ENCODE peak calls at places on chromosomes 6 and 20, in six cellular contexts. One of them, this sample, is unnamed.

GRCh38 chr6:84549912-84550311 is 214.5 kb downstream of the TBX18 start:
- DNase-seq in BJ: no peak
- DNase-seq in heart right ventricle: no peak
- DNase-seq in GM20000: no peak
- DNase-seq in A549: no peak
- DNase-seq in nephron progenitor cell: no peak
- DNase-seq in this sample: no peak

GRCh38 chr6:39225946-39226437 is 3.3 kb downstream of the KCNK5 start:
- DNase-seq in BJ: no peak
- DNase-seq in GM20000: peak
- DNase-seq in A549: no peak
- DNase-seq in heart right ventricle: no peak
- DNase-seq in nephron progenitor cell: no peak
- DNase-seq in this sample: no peak

GRCh38 chr6:126069457-126069856 is 83.1 kb downstream of the TRMT11 start:
- DNase-seq in A549: no peak
- DNase-seq in heart right ventricle: peak
- DNase-seq in nephron progenitor cell: no peak
- DNase-seq in GM20000: no peak
- DNase-seq in BJ: no peak
- DNase-seq in this sample: no peak

GRCh38 chr6:958531-958930 is 265.6 kb upstream of the EXOC2 start:
- DNase-seq in heart right ventricle: no peak
- DNase-seq in A549: peak
- DNase-seq in BJ: peak
- DNase-seq in GM20000: no peak
- DNase-seq in nephron progenitor cell: no peak
- DNase-seq in this sample: no peak

GRCh38 chr6:32126880-32127279 is 1.2 kb downstream of the ATF6B start:
- DNase-seq in heart right ventricle: no peak
- DNase-seq in GM20000: no peak
- DNase-seq in nephron progenitor cell: no peak
- DNase-seq in BJ: no peak
- DNase-seq in A549: no peak
- DNase-seq in this sample: no peak

GRCh38 chr6:153063936-153064335 is 61.4 kb upstream of the MTRF1L start:
- DNase-seq in BJ: no peak
- DNase-seq in A549: no peak
- DNase-seq in heart right ventricle: no peak
- DNase-seq in nephron progenitor cell: no peak
- DNase-seq in GM20000: no peak
- DNase-seq in this sample: no peak

GRCh38 chr6:83592770-83593394 is 80.5 kb downstream of the PRSS35 start:
- DNase-seq in heart right ventricle: no peak
- DNase-seq in nephron progenitor cell: no peak
- DNase-seq in A549: peak
- DNase-seq in GM20000: peak
- DNase-seq in BJ: no peak
- DNase-seq in this sample: no peak

GRCh38 chr6:2037230-2037926 is 208.0 kb downstream of the GMDS start:
- DNase-seq in GM20000: no peak
- DNase-seq in BJ: no peak
- DNase-seq in A549: peak
- DNase-seq in heart right ventricle: no peak
- DNase-seq in nephron progenitor cell: no peak
- DNase-seq in this sample: no peak

GRCh38 chr20:57746201-57746600 is 36.4 kb upstream of the PMEPA1 start:
- DNase-seq in nephron progenitor cell: no peak
- DNase-seq in GM20000: no peak
- DNase-seq in BJ: no peak
- DNase-seq in heart right ventricle: no peak
- DNase-seq in A549: no peak
- DNase-seq in this sample: no peak

GRCh38 chr6:105894556-105894955 is 191.6 kb upstream of the PRDM1 start:
- DNase-seq in GM20000: no peak
- DNase-seq in heart right ventricle: no peak
- DNase-seq in BJ: no peak
- DNase-seq in A549: no peak
- DNase-seq in nephron progenitor cell: no peak
- DNase-seq in this sample: no peak

GRCh38 chr6:135922746-135923145 is 71.2 kb downstream of the PDE7B start:
- DNase-seq in GM20000: no peak
- DNase-seq in nephron progenitor cell: no peak
- DNase-seq in heart right ventricle: peak
- DNase-seq in A549: no peak
- DNase-seq in BJ: peak
- DNase-seq in this sample: no peak

GRCh38 chr6:84227044-84227433 is 404 bp downstream of the CEP162 start:
- DNase-seq in A549: no peak
- DNase-seq in GM20000: no peak
- DNase-seq in BJ: no peak
- DNase-seq in heart right ventricle: no peak
- DNase-seq in nephron progenitor cell: peak
- DNase-seq in this sample: no peak

DNA sequence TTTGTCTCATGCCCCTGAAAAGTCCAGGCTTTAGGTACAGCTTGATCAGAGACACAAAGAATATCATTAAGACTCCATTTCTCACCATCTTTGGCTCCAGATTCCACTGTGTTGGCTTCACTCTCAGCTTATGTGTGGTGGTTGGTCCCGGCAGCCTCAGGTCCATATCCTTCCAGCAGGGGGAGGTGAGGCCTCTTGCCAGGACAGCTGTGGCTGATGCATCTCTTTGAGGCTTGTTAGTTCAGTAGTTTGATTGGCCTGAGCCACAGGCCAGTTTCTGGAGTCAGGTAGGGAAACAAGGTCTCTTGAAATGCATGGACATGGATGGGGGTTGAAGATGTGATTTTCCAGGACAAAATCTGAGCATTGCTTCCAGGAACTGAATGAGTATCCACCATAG is 62.4 kb downstream of the JAG1 start:
- DNase-seq in nephron progenitor cell: peak
- DNase-seq in GM20000: peak
- DNase-seq in heart right ventricle: peak
- DNase-seq in A549: peak
- DNase-seq in BJ: no peak
- DNase-seq in this sample: no peak
- TF ChIP-seq CTCF in nephron progenitor cell: peak
- TF ChIP-seq CTCF in GM20000: no peak
- TF ChIP-seq CTCF in heart right ventricle: peak
- TF ChIP-seq CTCF in A549: peak
- TF ChIP-seq CTCF in BJ: peak
- TF ChIP-seq CTCF in this sample: peak

DNA sequence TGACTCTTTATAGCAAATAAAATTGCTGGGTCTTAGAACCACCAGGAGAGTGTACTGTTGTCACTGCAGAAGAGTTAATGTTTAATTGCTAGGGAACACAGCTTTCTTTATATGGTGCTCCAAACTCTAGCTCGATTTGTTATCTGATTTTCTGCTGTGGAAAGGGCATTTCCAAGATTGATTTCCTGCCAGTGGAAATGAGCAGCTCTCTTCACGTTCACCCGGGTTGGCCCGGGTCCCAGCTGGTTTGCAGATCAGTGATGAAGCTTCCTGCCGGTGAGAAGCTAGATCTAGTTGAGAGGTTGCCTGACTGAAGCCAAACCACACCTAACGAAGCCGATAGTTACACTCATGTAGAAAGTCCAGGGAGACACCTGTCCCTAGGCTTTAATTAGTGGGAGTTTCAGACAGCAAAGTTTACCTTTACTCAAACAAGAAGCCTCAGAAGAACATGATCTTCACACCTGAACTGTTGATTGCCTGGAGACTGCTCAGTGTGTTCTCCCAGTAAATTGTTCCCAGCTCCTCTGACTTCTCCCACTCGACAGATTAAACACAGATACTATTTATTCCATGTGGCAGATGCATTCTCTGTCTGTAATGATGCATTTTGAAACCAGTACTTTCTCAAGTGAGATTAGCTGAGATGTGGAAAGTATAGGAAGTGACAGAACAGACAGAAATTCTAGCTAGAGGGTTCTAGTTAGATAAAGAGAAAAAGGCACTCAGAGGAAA is 27.8 kb downstream of the PAQR8 start:
- DNase-seq in GM20000: peak
- DNase-seq in heart right ventricle: peak
- DNase-seq in BJ: no peak
- DNase-seq in nephron progenitor cell: no peak
- DNase-seq in A549: peak
- DNase-seq in this sample: no peak
- TF ChIP-seq CTCF in GM20000: no peak
- TF ChIP-seq CTCF in heart right ventricle: no peak
- TF ChIP-seq CTCF in BJ: no peak
- TF ChIP-seq CTCF in nephron progenitor cell: no peak
- TF ChIP-seq CTCF in A549: no peak
- TF ChIP-seq CTCF in this sample: no peak

GRCh38 chr6:17851001-17851719 is 136.3 kb downstream of the KIF13A start:
- DNase-seq in heart right ventricle: no peak
- DNase-seq in GM20000: no peak
- DNase-seq in BJ: no peak
- DNase-seq in nephron progenitor cell: no peak
- DNase-seq in A549: no peak
- DNase-seq in this sample: no peak

GRCh38 chr6:17851720-17852161 is 135.7 kb downstream of the KIF13A start:
- DNase-seq in A549: no peak
- DNase-seq in heart right ventricle: no peak
- DNase-seq in nephron progenitor cell: no peak
- DNase-seq in BJ: no peak
- DNase-seq in GM20000: no peak
- DNase-seq in this sample: no peak

GRCh38 chr6:17847203-17847602 is 140.2 kb downstream of the KIF13A start:
- DNase-seq in nephron progenitor cell: no peak
- DNase-seq in GM20000: no peak
- DNase-seq in heart right ventricle: no peak
- DNase-seq in BJ: no peak
- DNase-seq in A549: no peak
- DNase-seq in this sample: no peak

GRCh38 chr6:17853533-17853932 is 133.9 kb downstream of the KIF13A start:
- DNase-seq in A549: no peak
- DNase-seq in nephron progenitor cell: no peak
- DNase-seq in heart right ventricle: no peak
- DNase-seq in GM20000: no peak
- DNase-seq in BJ: no peak
- DNase-seq in this sample: no peak

GRCh38 chr6:17850281-17850680 is 137.2 kb downstream of the KIF13A start:
- DNase-seq in A549: no peak
- DNase-seq in nephron progenitor cell: no peak
- DNase-seq in heart right ventricle: no peak
- DNase-seq in GM20000: no peak
- DNase-seq in BJ: no peak
- DNase-seq in this sample: no peak
- TF ChIP-seq CTCF in A549: no peak
- TF ChIP-seq CTCF in nephron progenitor cell: no peak
- TF ChIP-seq CTCF in heart right ventricle: no peak
- TF ChIP-seq CTCF in GM20000: no peak
- TF ChIP-seq CTCF in BJ: no peak
- TF ChIP-seq CTCF in this sample: no peak

GRCh38 chr20:47465335-47466090 is 36.2 kb upstream of the NCOA3 start:
- DNase-seq in A549: no peak
- DNase-seq in GM20000: no peak
- DNase-seq in BJ: no peak
- DNase-seq in nephron progenitor cell: no peak
- DNase-seq in heart right ventricle: no peak
- DNase-seq in this sample: no peak

GRCh38 chr20:47464380-47465101 is 37.1 kb upstream of the NCOA3 start:
- DNase-seq in GM20000: no peak
- DNase-seq in heart right ventricle: peak
- DNase-seq in nephron progenitor cell: no peak
- DNase-seq in BJ: peak
- DNase-seq in A549: peak
- DNase-seq in this sample: no peak

GRCh38 chr20:47466704-47467459 is 34.8 kb upstream of the NCOA3 start:
- DNase-seq in A549: no peak
- DNase-seq in BJ: no peak
- DNase-seq in GM20000: no peak
- DNase-seq in heart right ventricle: no peak
- DNase-seq in nephron progenitor cell: no peak
- DNase-seq in this sample: no peak

GRCh38 chr20:47468290-47469050 is 33.2 kb upstream of the NCOA3 start:
- DNase-seq in heart right ventricle: no peak
- DNase-seq in nephron progenitor cell: no peak
- DNase-seq in A549: no peak
- DNase-seq in GM20000: peak
- DNase-seq in BJ: no peak
- DNase-seq in this sample: no peak

GRCh38 chr20:47466193-47466592 is 35.5 kb upstream of the NCOA3 start:
- DNase-seq in nephron progenitor cell: no peak
- DNase-seq in GM20000: no peak
- DNase-seq in A549: no peak
- DNase-seq in heart right ventricle: no peak
- DNase-seq in BJ: no peak
- DNase-seq in this sample: no peak
- TF ChIP-seq CTCF in nephron progenitor cell: no peak
- TF ChIP-seq CTCF in GM20000: no peak
- TF ChIP-seq CTCF in A549: no peak
- TF ChIP-seq CTCF in heart right ventricle: no peak
- TF ChIP-seq CTCF in BJ: no peak
- TF ChIP-seq CTCF in this sample: no peak

This sample was measured in progenitor cell of endocrine pancreas.